ENCODE peak calls at places on chromosomes 2 and 18, in six cellular contexts. One of them, this sample, is unnamed.

GRCh38 chr2:144550084-144550483 is 30.2 kb upstream of the ZEB2 start:
- DNase-seq in GM13977: no peak
- DNase-seq in neural progenitor cell: no peak
- DNase-seq in KBM-7: no peak
- DNase-seq in Calu3: no peak
- DNase-seq in activated naive CD4-positive, alpha-beta T cell: no peak
- DNase-seq in this sample: no peak

GRCh38 chr2:100939445-100939844 is 62.6 kb upstream of the RPL31 start:
- DNase-seq in GM13977: no peak
- DNase-seq in neural progenitor cell: no peak
- DNase-seq in KBM-7: no peak
- DNase-seq in Calu3: no peak
- DNase-seq in activated naive CD4-positive, alpha-beta T cell: no peak
- DNase-seq in this sample: no peak

GRCh38 chr2:28320371-28320770 is 72.3 kb upstream of the FOSL2 start:
- DNase-seq in GM13977: no peak
- DNase-seq in neural progenitor cell: no peak
- DNase-seq in KBM-7: no peak
- DNase-seq in Calu3: no peak
- DNase-seq in activated naive CD4-positive, alpha-beta T cell: no peak
- DNase-seq in this sample: no peak

GRCh38 chr2:168666339-168666738 is 136.1 kb upstream of the NOSTRIN start:
- DNase-seq in GM13977: no peak
- DNase-seq in neural progenitor cell: no peak
- DNase-seq in KBM-7: no peak
- DNase-seq in Calu3: no peak
- DNase-seq in activated naive CD4-positive, alpha-beta T cell: no peak
- DNase-seq in this sample: no peak

GRCh38 chr18:46320928-46321855 is 217.0 kb downstream of the HAUS1 start:
- DNase-seq in GM13977: no peak
- DNase-seq in neural progenitor cell: no peak
- DNase-seq in KBM-7: no peak
- DNase-seq in Calu3: no peak
- DNase-seq in activated naive CD4-positive, alpha-beta T cell: no peak
- DNase-seq in this sample: no peak

GRCh38 chr2:108106746-108107145 is 120.4 kb downstream of the SLC5A7 start:
- DNase-seq in GM13977: no peak
- DNase-seq in neural progenitor cell: peak; percentile 18
- DNase-seq in KBM-7: no peak
- DNase-seq in Calu3: no peak
- DNase-seq in activated naive CD4-positive, alpha-beta T cell: no peak
- DNase-seq in this sample: no peak

GRCh38 chr2:55772309-55772980 is 78.8 kb upstream of the PNPT1 start:
- DNase-seq in GM13977: no peak
- DNase-seq in neural progenitor cell: no peak
- DNase-seq in KBM-7: no peak
- DNase-seq in Calu3: peak; percentile 46
- DNase-seq in activated naive CD4-positive, alpha-beta T cell: no peak
- DNase-seq in this sample: no peak

GRCh38 chr18:57581301-57581934 is 5.1 kb downstream of the FECH start:
- DNase-seq in GM13977: peak; percentile 49
- DNase-seq in neural progenitor cell: no peak
- DNase-seq in KBM-7: peak; percentile 83
- DNase-seq in Calu3: no peak
- DNase-seq in activated naive CD4-positive, alpha-beta T cell: no peak
- DNase-seq in this sample: no peak

GRCh38 chr2:21175895-21176646 is 52.3 kb downstream of the TDRD15 start:
- DNase-seq in GM13977: no peak
- DNase-seq in neural progenitor cell: peak; percentile 26
- DNase-seq in KBM-7: no peak
- DNase-seq in Calu3: no peak
- DNase-seq in activated naive CD4-positive, alpha-beta T cell: no peak
- DNase-seq in this sample: no peak

GRCh38 chr18:51236225-51236624 is 38.7 kb upstream of the MEX3C start:
- DNase-seq in GM13977: no peak
- DNase-seq in neural progenitor cell: no peak
- DNase-seq in KBM-7: no peak
- DNase-seq in Calu3: peak; percentile 72
- DNase-seq in activated naive CD4-positive, alpha-beta T cell: no peak
- DNase-seq in this sample: no peak

GRCh38 chr2:118535818-118536212 is 311.6 kb downstream of the EN1 start:
- DNase-seq in GM13977: no peak
- DNase-seq in neural progenitor cell: no peak
- DNase-seq in KBM-7: no peak
- DNase-seq in Calu3: no peak
- DNase-seq in activated naive CD4-positive, alpha-beta T cell: no peak
- DNase-seq in this sample: no peak

GRCh38 chr2:163919717-163920116 is 183.9 kb upstream of the FIGN start:
- DNase-seq in GM13977: no peak
- DNase-seq in neural progenitor cell: no peak
- DNase-seq in KBM-7: no peak
- DNase-seq in Calu3: no peak
- DNase-seq in activated naive CD4-positive, alpha-beta T cell: no peak
- DNase-seq in this sample: no peak

GRCh38 chr2:46339676-46340459 is 42.7 kb downstream of the EPAS1 start:
- DNase-seq in GM13977: no peak
- DNase-seq in neural progenitor cell: no peak
- DNase-seq in KBM-7: no peak
- DNase-seq in Calu3: no peak
- DNase-seq in activated naive CD4-positive, alpha-beta T cell: no peak
- DNase-seq in this sample: no peak

GRCh38 chr18:11994346-11994707 is 13.0 kb downstream of the IMPA2 start:
- DNase-seq in GM13977: no peak
- DNase-seq in neural progenitor cell: no peak
- DNase-seq in KBM-7: no peak
- DNase-seq in Calu3: no peak
- DNase-seq in activated naive CD4-positive, alpha-beta T cell: no peak
- DNase-seq in this sample: peak; percentile 72

GRCh38 chr2:177579486-177580036 is 187.0 kb downstream of the AGPS start:
- DNase-seq in GM13977: no peak
- DNase-seq in neural progenitor cell: no peak
- DNase-seq in KBM-7: no peak
- DNase-seq in Calu3: no peak
- DNase-seq in activated naive CD4-positive, alpha-beta T cell: no peak
- DNase-seq in this sample: no peak

GRCh38 chr2:37181726-37182684 is 6.5 kb downstream of the SULT6B1 start:
- DNase-seq in GM13977: no peak
- DNase-seq in neural progenitor cell: no peak
- DNase-seq in KBM-7: no peak
- DNase-seq in Calu3: no peak
- DNase-seq in activated naive CD4-positive, alpha-beta T cell: no peak
- DNase-seq in this sample: no peak

GRCh38 chr2:61471905-61472805 is 1.3 kb upstream of the USP34 start:
- DNase-seq in GM13977: peak; percentile 29
- DNase-seq in neural progenitor cell: peak; percentile 36
- DNase-seq in KBM-7: no peak
- DNase-seq in Calu3: no peak
- DNase-seq in activated naive CD4-positive, alpha-beta T cell: no peak
- DNase-seq in this sample: no peak

GRCh38 chr18:48157956-48158355 is 227.5 kb upstream of the SMAD2 start:
- DNase-seq in GM13977: no peak
- DNase-seq in neural progenitor cell: no peak
- DNase-seq in KBM-7: no peak
- DNase-seq in Calu3: no peak
- DNase-seq in activated naive CD4-positive, alpha-beta T cell: no peak
- DNase-seq in this sample: no peak

GRCh38 chr2:56088411-56088810 is 95.4 kb upstream of the CCDC85A start:
- DNase-seq in GM13977: no peak
- DNase-seq in neural progenitor cell: no peak
- DNase-seq in KBM-7: no peak
- DNase-seq in Calu3: no peak
- DNase-seq in activated naive CD4-positive, alpha-beta T cell: no peak
- DNase-seq in this sample: no peak

GRCh38 chr2:191961556-191961955 is 114.7 kb upstream of the CAVIN2 start:
- DNase-seq in GM13977: no peak
- DNase-seq in neural progenitor cell: no peak
- DNase-seq in KBM-7: no peak
- DNase-seq in Calu3: no peak
- DNase-seq in activated naive CD4-positive, alpha-beta T cell: no peak
- DNase-seq in this sample: no peak

GRCh38 chr2:223994562-223995162 is 37.4 kb downstream of the MRPL44 start:
- DNase-seq in GM13977: no peak
- DNase-seq in neural progenitor cell: no peak
- DNase-seq in KBM-7: no peak
- DNase-seq in Calu3: no peak
- DNase-seq in activated naive CD4-positive, alpha-beta T cell: no peak
- DNase-seq in this sample: no peak

GRCh38 chr2:23803275-23803964 is 123.5 kb downstream of the ATAD2B start:
- DNase-seq in GM13977: no peak
- DNase-seq in neural progenitor cell: no peak
- DNase-seq in KBM-7: no peak
- DNase-seq in Calu3: no peak
- DNase-seq in activated naive CD4-positive, alpha-beta T cell: no peak
- DNase-seq in this sample: no peak

GRCh38 chr2:151106805-151107490 is 154.7 kb downstream of the RBM43 start:
- DNase-seq in GM13977: no peak
- DNase-seq in neural progenitor cell: no peak
- DNase-seq in KBM-7: no peak
- DNase-seq in Calu3: no peak
- DNase-seq in activated naive CD4-positive, alpha-beta T cell: no peak
- DNase-seq in this sample: no peak

GRCh38 chr2:46701152-46701551 is 214.5 kb downstream of the MCFD2 start:
- DNase-seq in GM13977: no peak
- DNase-seq in neural progenitor cell: no peak
- DNase-seq in KBM-7: no peak
- DNase-seq in Calu3: no peak
- DNase-seq in activated naive CD4-positive, alpha-beta T cell: no peak
- DNase-seq in this sample: no peak

GRCh38 chr18:3966985-3967856 is 487.9 kb downstream of the DLGAP1 start:
- DNase-seq in GM13977: no peak
- DNase-seq in neural progenitor cell: peak; percentile 26
- DNase-seq in KBM-7: no peak
- DNase-seq in Calu3: peak; percentile 52
- DNase-seq in activated naive CD4-positive, alpha-beta T cell: no peak
- DNase-seq in this sample: no peak

GRCh38 chr2:26941486-26941885 is 29.0 kb upstream of the MAPRE3 start:
- DNase-seq in GM13977: no peak
- DNase-seq in neural progenitor cell: no peak
- DNase-seq in KBM-7: no peak
- DNase-seq in Calu3: no peak
- DNase-seq in activated naive CD4-positive, alpha-beta T cell: no peak
- DNase-seq in this sample: no peak

GRCh38 chr2:239467281-239467955 is 66.6 kb upstream of the HDAC4 start:
- DNase-seq in GM13977: no peak
- DNase-seq in neural progenitor cell: no peak
- DNase-seq in KBM-7: no peak
- DNase-seq in Calu3: no peak
- DNase-seq in activated naive CD4-positive, alpha-beta T cell: no peak
- DNase-seq in this sample: peak; percentile 58

GRCh38 chr2:44168684-44169154 is at the start of gene PPM1B:
- DNase-seq in GM13977: no peak
- DNase-seq in neural progenitor cell: no peak
- DNase-seq in KBM-7: no peak
- DNase-seq in Calu3: peak; percentile 99
- DNase-seq in activated naive CD4-positive, alpha-beta T cell: peak; percentile 100
- DNase-seq in this sample: peak; percentile 100

GRCh38 chr18:23136326-23137092 is 1.2 kb downstream of the CABLES1 start:
- DNase-seq in GM13977: peak; percentile 64
- DNase-seq in neural progenitor cell: peak; percentile 41
- DNase-seq in KBM-7: peak; percentile 39
- DNase-seq in Calu3: peak; percentile 34
- DNase-seq in activated naive CD4-positive, alpha-beta T cell: no peak
- DNase-seq in this sample: peak; percentile 90

GRCh38 chr2:30681022-30681421 is 126.2 kb downstream of the CAPN13 start:
- DNase-seq in GM13977: no peak
- DNase-seq in neural progenitor cell: no peak
- DNase-seq in KBM-7: no peak
- DNase-seq in Calu3: no peak
- DNase-seq in activated naive CD4-positive, alpha-beta T cell: no peak
- DNase-seq in this sample: no peak

GRCh38 chr18:50850307-50850706 is 28.6 kb upstream of the ME2 start:
- DNase-seq in GM13977: no peak
- DNase-seq in neural progenitor cell: no peak
- DNase-seq in KBM-7: no peak
- DNase-seq in Calu3: no peak
- DNase-seq in activated naive CD4-positive, alpha-beta T cell: no peak
- DNase-seq in this sample: no peak

GRCh38 chr2:64581018-64581417 is 56.9 kb downstream of the AFTPH start:
- DNase-seq in GM13977: no peak
- DNase-seq in neural progenitor cell: no peak
- DNase-seq in KBM-7: no peak
- DNase-seq in Calu3: no peak
- DNase-seq in activated naive CD4-positive, alpha-beta T cell: no peak
- DNase-seq in this sample: no peak

GRCh38 chr2:114960389-114960788 is 517.9 kb downstream of the DPP10 start:
- DNase-seq in GM13977: no peak
- DNase-seq in neural progenitor cell: no peak
- DNase-seq in KBM-7: no peak
- DNase-seq in Calu3: no peak
- DNase-seq in activated naive CD4-positive, alpha-beta T cell: no peak
- DNase-seq in this sample: no peak

GRCh38 chr18:61578846-61579245 is 245.6 kb downstream of the CDH20 start:
- DNase-seq in GM13977: no peak
- DNase-seq in neural progenitor cell: no peak
- DNase-seq in KBM-7: no peak
- DNase-seq in Calu3: no peak
- DNase-seq in activated naive CD4-positive, alpha-beta T cell: no peak
- DNase-seq in this sample: no peak

GRCh38 chr18:22935431-22935830 is 2.3 kb downstream of the RBBP8 start:
- DNase-seq in GM13977: no peak
- DNase-seq in neural progenitor cell: peak; percentile 38
- DNase-seq in KBM-7: peak; percentile 15
- DNase-seq in Calu3: no peak
- DNase-seq in activated naive CD4-positive, alpha-beta T cell: no peak
- DNase-seq in this sample: no peak

GRCh38 chr18:24878289-24878688 is 417.9 kb downstream of the HRH4 start:
- DNase-seq in GM13977: no peak
- DNase-seq in neural progenitor cell: peak; percentile 53
- DNase-seq in KBM-7: peak; percentile 58
- DNase-seq in Calu3: no peak
- DNase-seq in activated naive CD4-positive, alpha-beta T cell: no peak
- DNase-seq in this sample: no peak

GRCh38 chr2:393711-394696 is 106.1 kb upstream of the ALKAL2 start:
- DNase-seq in GM13977: peak; percentile 51
- DNase-seq in neural progenitor cell: no peak
- DNase-seq in KBM-7: peak; percentile 89
- DNase-seq in Calu3: peak; percentile 37
- DNase-seq in activated naive CD4-positive, alpha-beta T cell: peak; percentile 52
- DNase-seq in this sample: no peak